ENCODE peak calls at places on chromosomes 11 and 22, in six cellular contexts. K, T, S, G, N and I are unnamed samples.

GRCh38 chr22:42872821-42873220 is 15.7 kb upstream of the ARFGAP3 start:
- DNase-seq in K (no peak), T (no peak), S (no peak), G (no peak), N (no peak), I (no peak)

GRCh38 chr11:70265341-70265740 is 5.1 kb upstream of the PPFIA1 start:
- DNase-seq in K (no peak), T (no peak), S (no peak), G (no peak), N (peak), I (peak)

GRCh38 chr11:12581923-12582322 is 92.3 kb upstream of the TEAD1 start:
- DNase-seq in K (no peak), T (peak), S (peak), G (no peak), N (peak), I (peak)

GRCh38 chr11:36258730-36259360 is 30.4 kb downstream of the COMMD9 start:
- DNase-seq in K (peak), T (peak), S (no peak), G (no peak), N (peak), I (peak)

GRCh38 chr11:19320764-19321163 is 80.0 kb upstream of the E2F8 start:
- DNase-seq in K (no peak), T (no peak), S (no peak), G (no peak), N (no peak), I (no peak)

GRCh38 chr22:48961705-48962104 is 866.0 kb downstream of the BRD1 start:
- DNase-seq in K (no peak), T (no peak), S (no peak), G (no peak), N (no peak), I (no peak)

GRCh38 chr22:35838849-35839646 is 121.4 kb downstream of the APOL5 start:
- DNase-seq in K (no peak), T (peak), S (peak), G (no peak), N (peak), I (peak)

GRCh38 chr22:50694766-50695420 is 22.3 kb downstream of the SHANK3 start:
- DNase-seq in K (no peak), T (no peak), S (no peak), G (no peak), N (no peak), I (no peak)

GRCh38 chr11:129589190-129589589 is 213.5 kb downstream of the BARX2 start:
- DNase-seq in K (no peak), T (no peak), S (no peak), G (no peak), N (no peak), I (no peak)

GRCh38 chr11:113314389-113315301 is at the start of gene TTC12:
- DNase-seq in K (peak), T (peak), S (no peak), G (peak), N (peak), I (peak)

GRCh38 chr22:23514317-23515038 is 65.6 kb downstream of the IGLL1 start:
- DNase-seq in K (no peak), T (no peak), S (no peak), G (no peak), N (no peak), I (peak)

GRCh38 chr11:100562102-100562501 is 125.0 kb upstream of the ARHGAP42 start:
- DNase-seq in K (no peak), T (no peak), S (no peak), G (no peak), N (no peak), I (no peak)

GRCh38 chr22:46871826-46872225 is 109.4 kb downstream of the TBC1D22A start:
- DNase-seq in K (no peak), T (no peak), S (no peak), G (no peak), N (no peak), I (no peak)

GRCh38 chr22:26650722-26651421 is 6.5 kb upstream of the MIAT start:
- DNase-seq in K (no peak), T (no peak), S (no peak), G (no peak), N (peak), I (no peak)

GRCh38 chr22:48238966-48239365 is 1476.5 kb downstream of the TBC1D22A start:
- DNase-seq in K (no peak), T (no peak), S (no peak), G (no peak), N (no peak), I (no peak)

GRCh38 chr11:69820441-69820840 is 1.2 kb upstream of the FGF3 start:
- DNase-seq in K (no peak), T (no peak), S (no peak), G (no peak), N (no peak), I (no peak)

GRCh38 chr22:49920859-49921258 is 2.4 kb downstream of the CRELD2 start:
- DNase-seq in K (no peak), T (no peak), S (no peak), G (no peak), N (no peak), I (no peak)

GRCh38 chr11:134955281-134955680 is 543.2 kb upstream of the B3GAT1 start:
- DNase-seq in K (no peak), T (no peak), S (no peak), G (no peak), N (no peak), I (no peak)

GRCh38 chr11:69822676-69823494 is 3.7 kb upstream of the FGF3 start:
- DNase-seq in K (no peak), T (no peak), S (no peak), G (no peak), N (no peak), I (no peak)

GRCh38 chr22:17855891-17856290 is 81.6 kb upstream of the BID start:
- DNase-seq in K (no peak), T (no peak), S (no peak), G (no peak), N (no peak), I (no peak)

GRCh38 chr11:328012-328411 is 7.4 kb upstream of the IFITM3 start:
- DNase-seq in K (no peak), T (no peak), S (no peak), G (no peak), N (no peak), I (no peak)

GRCh38 chr11:68338041-68338800 is 25.8 kb downstream of the LRP5 start:
- DNase-seq in K (no peak), T (no peak), S (no peak), G (no peak), N (no peak), I (no peak)

GRCh38 chr11:94525933-94526332 is 13.7 kb downstream of the C11orf97 start:
- DNase-seq in K (no peak), T (peak), S (no peak), G (no peak), N (no peak), I (no peak)

GRCh38 chr11:119572481-119573424 is 149.8 kb upstream of the THY1 start:
- DNase-seq in K (no peak), T (no peak), S (no peak), G (no peak), N (no peak), I (no peak)

GRCh38 chr11:832529-833113 is at the start of gene CD151:
- DNase-seq in K (no peak), T (peak), S (no peak), G (peak), N (peak), I (peak)

GRCh38 chr11:73270855-73271477 is 1.2 kb upstream of the P2RY6 start:
- DNase-seq in K (no peak), T (no peak), S (no peak), G (no peak), N (no peak), I (no peak)

GRCh38 chr11:16669799-16670415 is 68.5 kb upstream of the C11orf58 start:
- DNase-seq in K (no peak), T (no peak), S (no peak), G (no peak), N (no peak), I (no peak)

GRCh38 chr11:42315846-42316245 is 856.4 kb upstream of the LRRC4C start:
- DNase-seq in K (no peak), T (no peak), S (no peak), G (no peak), N (no peak), I (no peak)

GRCh38 chr11:65445604-65446445 is 23.2 kb downstream of the NEAT1 start:
- DNase-seq in K (no peak), T (no peak), S (no peak), G (no peak), N (peak), I (no peak)

GRCh38 chr11:133078591-133079179 is 453.6 kb downstream of the OPCML start:
- DNase-seq in K (no peak), T (no peak), S (no peak), G (no peak), N (peak), I (peak)

GRCh38 chr11:70139785-70140410 is 61.8 kb downstream of the ANO1 start:
- DNase-seq in K (no peak), T (no peak), S (no peak), G (no peak), N (no peak), I (no peak)

GRCh38 chr11:124799384-124800225 is 601 bp downstream of the MSANTD2 start:
- DNase-seq in K (peak), T (no peak), S (no peak), G (peak), N (peak), I (peak)

GRCh38 chr11:83852012-83852411 is 565.8 kb upstream of the CCDC90B start:
- DNase-seq in K (no peak), T (no peak), S (no peak), G (no peak), N (no peak), I (no peak)